ENCODE peak calls at places on chromosomes 1 and 21, in seven cellular contexts. One of them, this sample, is unnamed.

GRCh38 chr1:155255243-155256100 is at the start of gene ENTREP3:
- DNase-seq in head of caudate nucleus: peak
- DNase-seq in ELR: peak
- DNase-seq in stimulated activated CD4-positive, alpha-beta T cell treated with anti-CD3 and anti-CD28 coated beads, Interleukin-1b, Interleukin-23, amount 100 ng/mL, for 1 hour: peak
- DNase-seq in DMS153: peak
- DNase-seq in stimulated activated CD8-positive, alpha-beta memory T cell treated with anti-CD3 and anti-CD28 coated beads, Interleukin-4, amount 100 ng/mL, for 4 hours: peak
- DNase-seq in Kasumi-1: peak
- DNase-seq in this sample: peak

GRCh38 chr1:223248001-223248786 is 105.1 kb upstream of the TLR5 start:
- DNase-seq in head of caudate nucleus: no peak
- DNase-seq in ELR: no peak
- DNase-seq in stimulated activated CD4-positive, alpha-beta T cell treated with anti-CD3 and anti-CD28 coated beads, Interleukin-1b, Interleukin-23, amount 100 ng/mL, for 1 hour: no peak
- DNase-seq in DMS153: peak
- DNase-seq in stimulated activated CD8-positive, alpha-beta memory T cell treated with anti-CD3 and anti-CD28 coated beads, Interleukin-4, amount 100 ng/mL, for 4 hours: no peak
- DNase-seq in Kasumi-1: no peak
- DNase-seq in this sample: no peak

GRCh38 chr1:153339802-153340201 is 8.8 kb downstream of the PGLYRP4 start:
- DNase-seq in head of caudate nucleus: no peak
- DNase-seq in ELR: no peak
- DNase-seq in stimulated activated CD4-positive, alpha-beta T cell treated with anti-CD3 and anti-CD28 coated beads, Interleukin-1b, Interleukin-23, amount 100 ng/mL, for 1 hour: no peak
- DNase-seq in DMS153: no peak
- DNase-seq in stimulated activated CD8-positive, alpha-beta memory T cell treated with anti-CD3 and anti-CD28 coated beads, Interleukin-4, amount 100 ng/mL, for 4 hours: no peak
- DNase-seq in Kasumi-1: peak
- DNase-seq in this sample: no peak

GRCh38 chr1:62286778-62287224 is 32.4 kb downstream of the KANK4 start:
- DNase-seq in head of caudate nucleus: no peak
- DNase-seq in ELR: no peak
- DNase-seq in stimulated activated CD4-positive, alpha-beta T cell treated with anti-CD3 and anti-CD28 coated beads, Interleukin-1b, Interleukin-23, amount 100 ng/mL, for 1 hour: no peak
- DNase-seq in DMS153: peak
- DNase-seq in stimulated activated CD8-positive, alpha-beta memory T cell treated with anti-CD3 and anti-CD28 coated beads, Interleukin-4, amount 100 ng/mL, for 4 hours: no peak
- DNase-seq in Kasumi-1: no peak
- DNase-seq in this sample: peak

GRCh38 chr21:31161157-31161556 is 122.9 kb upstream of the KRTAP19-8 start:
- DNase-seq in head of caudate nucleus: peak
- DNase-seq in ELR: peak
- DNase-seq in stimulated activated CD4-positive, alpha-beta T cell treated with anti-CD3 and anti-CD28 coated beads, Interleukin-1b, Interleukin-23, amount 100 ng/mL, for 1 hour: no peak
- DNase-seq in DMS153: no peak
- DNase-seq in stimulated activated CD8-positive, alpha-beta memory T cell treated with anti-CD3 and anti-CD28 coated beads, Interleukin-4, amount 100 ng/mL, for 4 hours: no peak
- DNase-seq in Kasumi-1: no peak
- DNase-seq in this sample: peak

GRCh38 chr1:5513891-5514515 is 478.2 kb downstream of the NPHP4 start:
- DNase-seq in head of caudate nucleus: no peak
- DNase-seq in ELR: no peak
- DNase-seq in stimulated activated CD4-positive, alpha-beta T cell treated with anti-CD3 and anti-CD28 coated beads, Interleukin-1b, Interleukin-23, amount 100 ng/mL, for 1 hour: no peak
- DNase-seq in DMS153: peak
- DNase-seq in stimulated activated CD8-positive, alpha-beta memory T cell treated with anti-CD3 and anti-CD28 coated beads, Interleukin-4, amount 100 ng/mL, for 4 hours: no peak
- DNase-seq in Kasumi-1: peak
- DNase-seq in this sample: no peak

GRCh38 chr1:174999926-175000696 is at the start of gene CACYBP:
- DNase-seq in head of caudate nucleus: peak
- DNase-seq in ELR: peak
- DNase-seq in stimulated activated CD4-positive, alpha-beta T cell treated with anti-CD3 and anti-CD28 coated beads, Interleukin-1b, Interleukin-23, amount 100 ng/mL, for 1 hour: no peak
- DNase-seq in DMS153: peak
- DNase-seq in stimulated activated CD8-positive, alpha-beta memory T cell treated with anti-CD3 and anti-CD28 coated beads, Interleukin-4, amount 100 ng/mL, for 4 hours: no peak
- DNase-seq in Kasumi-1: peak
- DNase-seq in this sample: peak

GRCh38 chr1:214660900-214661299 is 57.9 kb downstream of the CENPF start:
- DNase-seq in head of caudate nucleus: peak
- DNase-seq in ELR: peak
- DNase-seq in stimulated activated CD4-positive, alpha-beta T cell treated with anti-CD3 and anti-CD28 coated beads, Interleukin-1b, Interleukin-23, amount 100 ng/mL, for 1 hour: no peak
- DNase-seq in DMS153: no peak
- DNase-seq in stimulated activated CD8-positive, alpha-beta memory T cell treated with anti-CD3 and anti-CD28 coated beads, Interleukin-4, amount 100 ng/mL, for 4 hours: no peak
- DNase-seq in Kasumi-1: peak
- DNase-seq in this sample: no peak

GRCh38 chr1:154483941-154484803 is 17.8 kb upstream of the TDRD10 start:
- DNase-seq in head of caudate nucleus: no peak
- DNase-seq in ELR: peak
- DNase-seq in stimulated activated CD4-positive, alpha-beta T cell treated with anti-CD3 and anti-CD28 coated beads, Interleukin-1b, Interleukin-23, amount 100 ng/mL, for 1 hour: no peak
- DNase-seq in DMS153: peak
- DNase-seq in stimulated activated CD8-positive, alpha-beta memory T cell treated with anti-CD3 and anti-CD28 coated beads, Interleukin-4, amount 100 ng/mL, for 4 hours: no peak
- DNase-seq in Kasumi-1: no peak
- DNase-seq in this sample: peak

GRCh38 chr1:16019580-16020277 is 1.9 kb upstream of the HSPB7 start:
- DNase-seq in head of caudate nucleus: peak
- DNase-seq in ELR: peak
- DNase-seq in stimulated activated CD4-positive, alpha-beta T cell treated with anti-CD3 and anti-CD28 coated beads, Interleukin-1b, Interleukin-23, amount 100 ng/mL, for 1 hour: no peak
- DNase-seq in DMS153: no peak
- DNase-seq in stimulated activated CD8-positive, alpha-beta memory T cell treated with anti-CD3 and anti-CD28 coated beads, Interleukin-4, amount 100 ng/mL, for 4 hours: no peak
- DNase-seq in Kasumi-1: no peak
- DNase-seq in this sample: no peak

GRCh38 chr1:67840449-67840848 is 7.2 kb upstream of the GNG12 start:
- DNase-seq in head of caudate nucleus: no peak
- DNase-seq in ELR: peak
- DNase-seq in stimulated activated CD4-positive, alpha-beta T cell treated with anti-CD3 and anti-CD28 coated beads, Interleukin-1b, Interleukin-23, amount 100 ng/mL, for 1 hour: no peak
- DNase-seq in DMS153: no peak
- DNase-seq in stimulated activated CD8-positive, alpha-beta memory T cell treated with anti-CD3 and anti-CD28 coated beads, Interleukin-4, amount 100 ng/mL, for 4 hours: no peak
- DNase-seq in Kasumi-1: no peak
- DNase-seq in this sample: peak

GRCh38 chr1:248828845-248829244 is 3.1 kb upstream of the SH3BP5L start:
- DNase-seq in head of caudate nucleus: no peak
- DNase-seq in ELR: peak
- DNase-seq in stimulated activated CD4-positive, alpha-beta T cell treated with anti-CD3 and anti-CD28 coated beads, Interleukin-1b, Interleukin-23, amount 100 ng/mL, for 1 hour: no peak
- DNase-seq in DMS153: no peak
- DNase-seq in stimulated activated CD8-positive, alpha-beta memory T cell treated with anti-CD3 and anti-CD28 coated beads, Interleukin-4, amount 100 ng/mL, for 4 hours: no peak
- DNase-seq in Kasumi-1: peak
- DNase-seq in this sample: peak

GRCh38 chr21:32173106-32173755 is 105.6 kb downstream of the MIS18A start:
- DNase-seq in head of caudate nucleus: no peak
- DNase-seq in ELR: no peak
- DNase-seq in stimulated activated CD4-positive, alpha-beta T cell treated with anti-CD3 and anti-CD28 coated beads, Interleukin-1b, Interleukin-23, amount 100 ng/mL, for 1 hour: no peak
- DNase-seq in DMS153: no peak
- DNase-seq in stimulated activated CD8-positive, alpha-beta memory T cell treated with anti-CD3 and anti-CD28 coated beads, Interleukin-4, amount 100 ng/mL, for 4 hours: no peak
- DNase-seq in Kasumi-1: no peak
- DNase-seq in this sample: no peak

GRCh38 chr1:160538985-160539651 is 16.1 kb upstream of the SLAMF6 start:
- DNase-seq in head of caudate nucleus: no peak
- DNase-seq in ELR: no peak
- DNase-seq in stimulated activated CD4-positive, alpha-beta T cell treated with anti-CD3 and anti-CD28 coated beads, Interleukin-1b, Interleukin-23, amount 100 ng/mL, for 1 hour: no peak
- DNase-seq in DMS153: peak
- DNase-seq in stimulated activated CD8-positive, alpha-beta memory T cell treated with anti-CD3 and anti-CD28 coated beads, Interleukin-4, amount 100 ng/mL, for 4 hours: no peak
- DNase-seq in Kasumi-1: no peak
- DNase-seq in this sample: peak

GRCh38 chr21:39094847-39095525 is 88.3 kb downstream of the PSMG1 start:
- DNase-seq in head of caudate nucleus: no peak
- DNase-seq in ELR: no peak
- DNase-seq in stimulated activated CD4-positive, alpha-beta T cell treated with anti-CD3 and anti-CD28 coated beads, Interleukin-1b, Interleukin-23, amount 100 ng/mL, for 1 hour: no peak
- DNase-seq in DMS153: no peak
- DNase-seq in stimulated activated CD8-positive, alpha-beta memory T cell treated with anti-CD3 and anti-CD28 coated beads, Interleukin-4, amount 100 ng/mL, for 4 hours: no peak
- DNase-seq in Kasumi-1: no peak
- DNase-seq in this sample: no peak

GRCh38 chr1:220876511-220877347 is 2.5 kb upstream of the HLX start:
- DNase-seq in head of caudate nucleus: no peak
- DNase-seq in ELR: no peak
- DNase-seq in stimulated activated CD4-positive, alpha-beta T cell treated with anti-CD3 and anti-CD28 coated beads, Interleukin-1b, Interleukin-23, amount 100 ng/mL, for 1 hour: no peak
- DNase-seq in DMS153: no peak
- DNase-seq in stimulated activated CD8-positive, alpha-beta memory T cell treated with anti-CD3 and anti-CD28 coated beads, Interleukin-4, amount 100 ng/mL, for 4 hours: no peak
- DNase-seq in Kasumi-1: peak
- DNase-seq in this sample: no peak

GRCh38 chr21:28865488-28866186 is 127.0 kb downstream of the LTN1 start:
- DNase-seq in head of caudate nucleus: no peak
- DNase-seq in ELR: no peak
- DNase-seq in stimulated activated CD4-positive, alpha-beta T cell treated with anti-CD3 and anti-CD28 coated beads, Interleukin-1b, Interleukin-23, amount 100 ng/mL, for 1 hour: no peak
- DNase-seq in DMS153: no peak
- DNase-seq in stimulated activated CD8-positive, alpha-beta memory T cell treated with anti-CD3 and anti-CD28 coated beads, Interleukin-4, amount 100 ng/mL, for 4 hours: no peak
- DNase-seq in Kasumi-1: no peak
- DNase-seq in this sample: no peak

GRCh38 chr1:107879338-107879737 is 85.6 kb downstream of the VAV3 start:
- DNase-seq in head of caudate nucleus: no peak
- DNase-seq in ELR: no peak
- DNase-seq in stimulated activated CD4-positive, alpha-beta T cell treated with anti-CD3 and anti-CD28 coated beads, Interleukin-1b, Interleukin-23, amount 100 ng/mL, for 1 hour: no peak
- DNase-seq in DMS153: no peak
- DNase-seq in stimulated activated CD8-positive, alpha-beta memory T cell treated with anti-CD3 and anti-CD28 coated beads, Interleukin-4, amount 100 ng/mL, for 4 hours: no peak
- DNase-seq in Kasumi-1: no peak
- DNase-seq in this sample: peak

GRCh38 chr1:236612349-236612748 is 8.0 kb upstream of the HEATR1 start:
- DNase-seq in head of caudate nucleus: no peak
- DNase-seq in ELR: no peak
- DNase-seq in stimulated activated CD4-positive, alpha-beta T cell treated with anti-CD3 and anti-CD28 coated beads, Interleukin-1b, Interleukin-23, amount 100 ng/mL, for 1 hour: no peak
- DNase-seq in DMS153: no peak
- DNase-seq in stimulated activated CD8-positive, alpha-beta memory T cell treated with anti-CD3 and anti-CD28 coated beads, Interleukin-4, amount 100 ng/mL, for 4 hours: no peak
- DNase-seq in Kasumi-1: no peak
- DNase-seq in this sample: no peak

GRCh38 chr1:2980849-2981248 is 40.4 kb upstream of the ACTRT2 start:
- DNase-seq in head of caudate nucleus: no peak
- DNase-seq in ELR: no peak
- DNase-seq in stimulated activated CD4-positive, alpha-beta T cell treated with anti-CD3 and anti-CD28 coated beads, Interleukin-1b, Interleukin-23, amount 100 ng/mL, for 1 hour: no peak
- DNase-seq in DMS153: no peak
- DNase-seq in stimulated activated CD8-positive, alpha-beta memory T cell treated with anti-CD3 and anti-CD28 coated beads, Interleukin-4, amount 100 ng/mL, for 4 hours: no peak
- DNase-seq in Kasumi-1: no peak
- DNase-seq in this sample: no peak

This sample was measured in mammary epithelial cell.